ENCODE peak calls at places on chromosome 18, in ten cellular contexts. Y, K, T, A, D, X, J, G, S and F are unnamed samples.

GRCh38 chr18:3450358-3451107 is 561 bp downstream of the TGIF1 start:
- DNase-seq in X (no peak), K (peak; percentile 45), S (peak; percentile 29), D (no peak), Y (peak; percentile 52), T (no peak), J (peak; percentile 85), G (peak; percentile 41), A (no peak), F (no peak)

GRCh38 chr18:48924621-48925601 is 25.9 kb downstream of the SMAD7 start:
- DNase-seq in S (no peak), K (no peak), J (no peak), A (no peak), G (no peak), X (no peak), D (no peak), Y (no peak), T (peak; percentile 54), F (no peak)

GRCh38 chr18:79742076-79742475 is 55.7 kb upstream of the KCNG2 start:
- DNase-seq in G (no peak), S (no peak), K (no peak), T (no peak), J (no peak), X (no peak), D (no peak), Y (no peak), A (no peak), F (no peak)

GRCh38 chr18:48932822-48933510 is 17.8 kb downstream of the SMAD7 start:
- DNase-seq in Y (peak; percentile 86), G (no peak), A (no peak), X (no peak), S (no peak), T (no peak), K (no peak), D (no peak), J (peak; percentile 67), F (no peak)

GRCh38 chr18:24995056-24995455 is 356.9 kb downstream of the ZNF521 start:
- DNase-seq in T (no peak), J (peak; percentile 11), S (peak; percentile 36), A (peak; percentile 94), G (no peak), D (no peak), Y (no peak), X (no peak), K (no peak), F (peak; percentile 82)

GRCh38 chr18:35861367-35862114 is 110.9 kb upstream of the RMP24 start:
- DNase-seq in S (no peak), Y (no peak), K (peak; percentile 49), D (no peak), T (no peak), X (no peak), A (peak; percentile 42), G (no peak), J (peak; percentile 9), F (no peak)

GRCh38 chr18:40380657-40381441 is 1574.2 kb upstream of the PIK3C3 start:
- DNase-seq in K (no peak), Y (no peak), X (no peak), S (peak; percentile 3), A (peak; percentile 54), J (no peak), G (no peak), D (no peak), T (no peak), F (peak; percentile 67)

GRCh38 chr18:34806527-34806926 is 96.4 kb downstream of the DTNA start:
- DNase-seq in K (no peak), D (no peak), J (peak; percentile 21), T (no peak), X (no peak), Y (no peak), G (no peak), S (no peak), A (no peak), F (no peak)

GRCh38 chr18:44781890-44782289 is 101.2 kb downstream of the SETBP1 start:
- DNase-seq in X (no peak), S (peak; percentile 45), K (no peak), J (peak; percentile 85), Y (no peak), G (no peak), T (no peak), A (peak; percentile 44), D (no peak), F (peak; percentile 87)

GRCh38 chr18:48833701-48834394 is 116.9 kb downstream of the SMAD7 start:
- DNase-seq in K (peak; percentile 32), X (peak; percentile 18), A (no peak), Y (no peak), D (no peak), G (peak; percentile 54), J (no peak), T (peak; percentile 25), S (no peak), F (no peak)

GRCh38 chr18:38851526-38851925 is 1285.9 kb upstream of the CELF4 start:
- DNase-seq in D (no peak), A (peak; percentile 85), S (no peak), G (no peak), T (no peak), X (no peak), Y (no peak), J (no peak), K (no peak), F (no peak)

GRCh38 chr18:10050956-10051355 is 137.1 kb downstream of the VAPA start:
- DNase-seq in J (peak; percentile 60), K (no peak), X (no peak), D (no peak), Y (no peak), A (no peak), S (no peak), T (no peak), G (no peak), F (peak; percentile 47)